ENCODE peak calls at places on chromosome 20, in four cellular contexts. One of them, this sample, is unnamed. For H3K4me1, the result is how much of the 10 kb centered on the place peaks cover.

GRCh38 chr20:5862703-5863039 is 87.7 kb downstream of the TRMT6 start:
- DNase-seq in effector memory CD4-positive, alpha-beta T cell: no peak
- DNase-seq in ascending aorta: no peak
- DNase-seq in mammary epithelial cell: no peak
- DNase-seq in this sample: no peak

GRCh38 chr20:38343107-38343797 is 3.0 kb upstream of the LBP start:
- DNase-seq in effector memory CD4-positive, alpha-beta T cell: no peak
- DNase-seq in ascending aorta: no peak
- DNase-seq in mammary epithelial cell: no peak
- DNase-seq in this sample: peak

GRCh38 chr20:7085448-7085847 is 318.0 kb downstream of the BMP2 start:
- DNase-seq in effector memory CD4-positive, alpha-beta T cell: no peak
- DNase-seq in ascending aorta: no peak
- DNase-seq in mammary epithelial cell: no peak
- DNase-seq in this sample: no peak

GRCh38 chr20:63738687-63739128 is 868 bp upstream of the SLC2A4RG start:
- DNase-seq in effector memory CD4-positive, alpha-beta T cell: no peak
- DNase-seq in ascending aorta: peak
- DNase-seq in mammary epithelial cell: no peak
- DNase-seq in this sample: peak

GRCh38 chr20:2379511-2380229 is 1.0 kb upstream of the TGM6 start:
- DNase-seq in effector memory CD4-positive, alpha-beta T cell: peak
- DNase-seq in ascending aorta: no peak
- DNase-seq in mammary epithelial cell: no peak
- DNase-seq in this sample: no peak

GRCh38 chr20:31494131-31494530 is 19.0 kb downstream of the REM1 start:
- DNase-seq in effector memory CD4-positive, alpha-beta T cell: no peak
- DNase-seq in ascending aorta: no peak
- DNase-seq in mammary epithelial cell: peak
- DNase-seq in this sample: no peak

GRCh38 chr20:51042657-51043247 is 19.8 kb upstream of the KCNG1 start:
- DNase-seq in effector memory CD4-positive, alpha-beta T cell: no peak
- DNase-seq in ascending aorta: no peak
- DNase-seq in mammary epithelial cell: no peak
- DNase-seq in this sample: no peak

GRCh38 chr20:8756410-8756809 is 312.5 kb upstream of the PLCB4 start:
- DNase-seq in effector memory CD4-positive, alpha-beta T cell: no peak
- DNase-seq in ascending aorta: no peak
- DNase-seq in mammary epithelial cell: peak
- DNase-seq in this sample: no peak

GRCh38 chr20:34970193-34971037 is 14.7 kb downstream of the MYH7B start:
- DNase-seq in effector memory CD4-positive, alpha-beta T cell: no peak
- DNase-seq in ascending aorta: no peak
- DNase-seq in mammary epithelial cell: no peak
- DNase-seq in this sample: no peak

GRCh38 chr20:34971038-34971872 is 15.6 kb downstream of the MYH7B start:
- DNase-seq in effector memory CD4-positive, alpha-beta T cell: no peak
- DNase-seq in ascending aorta: no peak
- DNase-seq in mammary epithelial cell: no peak
- DNase-seq in this sample: no peak

GRCh38 chr20:34974246-34974645 is 18.6 kb downstream of the MYH7B start:
- DNase-seq in effector memory CD4-positive, alpha-beta T cell: no peak
- DNase-seq in ascending aorta: no peak
- DNase-seq in mammary epithelial cell: no peak
- DNase-seq in this sample: no peak

GRCh38 chr20:34968020-34968775 is 12.5 kb downstream of the MYH7B start:
- DNase-seq in effector memory CD4-positive, alpha-beta T cell: no peak
- DNase-seq in ascending aorta: no peak
- DNase-seq in mammary epithelial cell: peak
- DNase-seq in this sample: no peak

DNA sequence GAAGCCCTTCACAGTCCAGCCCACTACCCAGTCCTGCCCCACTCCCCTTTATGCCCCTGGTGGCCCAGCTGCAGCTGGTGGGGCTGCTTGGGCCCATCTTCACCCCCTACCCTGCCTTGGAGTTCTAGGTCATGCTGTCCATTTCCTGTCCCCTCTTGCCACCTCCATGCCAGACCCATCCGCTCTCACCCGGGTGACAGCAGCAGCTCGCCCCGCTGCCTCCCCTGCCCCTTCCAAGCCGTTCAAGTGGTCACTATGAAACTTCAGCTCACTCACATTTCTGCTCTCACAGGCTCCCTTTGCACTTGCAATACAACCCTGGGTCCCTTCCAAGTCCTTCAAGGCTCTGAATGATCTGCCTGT is 16.2 kb downstream of the MYH7B start:
- DNase-seq in effector memory CD4-positive, alpha-beta T cell: no peak
- DNase-seq in ascending aorta: no peak
- DNase-seq in mammary epithelial cell: no peak
- DNase-seq in this sample: no peak
- H3K27ac ChIP-seq in effector memory CD4-positive, alpha-beta T cell: no peak
- H3K27ac ChIP-seq in ascending aorta: no peak
- H3K27ac ChIP-seq in mammary epithelial cell: no peak
- H3K27ac ChIP-seq in this sample: no peak

GRCh38 chr20:49344975-49345374 is 67.1 kb upstream of the ZNFX1 start:
- DNase-seq in effector memory CD4-positive, alpha-beta T cell: no peak
- DNase-seq in ascending aorta: peak
- DNase-seq in mammary epithelial cell: peak
- DNase-seq in this sample: no peak
- H3K4me3 ChIP-seq in effector memory CD4-positive, alpha-beta T cell: no peak
- H3K4me3 ChIP-seq in ascending aorta: no peak
- H3K4me3 ChIP-seq in mammary epithelial cell: no peak
- H3K4me3 ChIP-seq in this sample: no peak

GRCh38 chr20:14986026-14986655 is 648.7 kb upstream of the FLRT3 start:
- DNase-seq in effector memory CD4-positive, alpha-beta T cell: no peak
- DNase-seq in ascending aorta: no peak
- DNase-seq in mammary epithelial cell: peak
- DNase-seq in this sample: no peak
- H3K4me1 ChIP-seq in effector memory CD4-positive, alpha-beta T cell: under half
- H3K4me1 ChIP-seq in ascending aorta: under half
- H3K4me1 ChIP-seq in mammary epithelial cell: under half
- H3K4me1 ChIP-seq in this sample: under half

GRCh38 chr20:14780508-14780907 is 443.1 kb upstream of the FLRT3 start:
- DNase-seq in effector memory CD4-positive, alpha-beta T cell: no peak
- DNase-seq in ascending aorta: no peak
- DNase-seq in mammary epithelial cell: peak
- DNase-seq in this sample: no peak

GRCh38 chr20:14785065-14785743 is 447.8 kb upstream of the FLRT3 start:
- DNase-seq in effector memory CD4-positive, alpha-beta T cell: no peak
- DNase-seq in ascending aorta: no peak
- DNase-seq in mammary epithelial cell: no peak
- DNase-seq in this sample: no peak

GRCh38 chr20:14778875-14779274 is 441.5 kb upstream of the FLRT3 start:
- DNase-seq in effector memory CD4-positive, alpha-beta T cell: no peak
- DNase-seq in ascending aorta: no peak
- DNase-seq in mammary epithelial cell: no peak
- DNase-seq in this sample: no peak

GRCh38 chr20:14782731-14783130 is 445.3 kb upstream of the FLRT3 start:
- DNase-seq in effector memory CD4-positive, alpha-beta T cell: no peak
- DNase-seq in ascending aorta: no peak
- DNase-seq in mammary epithelial cell: no peak
- DNase-seq in this sample: no peak

DNA sequence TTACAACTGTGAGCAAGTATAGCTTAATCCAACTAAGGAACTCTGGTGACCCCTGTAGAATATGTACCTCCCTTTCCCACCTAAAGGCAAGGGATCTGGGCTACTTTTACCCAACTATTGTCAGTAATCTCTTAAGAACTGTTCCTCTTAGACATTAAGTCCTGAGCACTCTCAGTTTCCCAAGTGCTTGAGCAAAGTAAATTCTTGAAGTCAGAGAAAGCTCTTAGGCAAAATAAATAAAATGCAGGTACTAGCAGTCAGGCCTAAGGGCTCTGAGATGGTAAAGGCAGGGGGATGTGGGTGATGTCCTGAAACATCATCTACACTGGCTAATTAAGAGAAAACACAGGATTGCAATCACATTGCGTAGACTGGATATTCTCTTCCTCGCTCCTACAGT is 446.4 kb upstream of the FLRT3 start:
- DNase-seq in effector memory CD4-positive, alpha-beta T cell: no peak
- DNase-seq in ascending aorta: no peak
- DNase-seq in mammary epithelial cell: no peak
- DNase-seq in this sample: no peak
- H3K27ac ChIP-seq in effector memory CD4-positive, alpha-beta T cell: no peak
- H3K27ac ChIP-seq in ascending aorta: no peak
- H3K27ac ChIP-seq in mammary epithelial cell: no peak
- H3K27ac ChIP-seq in this sample: no peak

GRCh38 chr20:53220482-53221307 is 248.5 kb downstream of the TSHZ2 start:
- DNase-seq in effector memory CD4-positive, alpha-beta T cell: no peak
- DNase-seq in ascending aorta: no peak
- DNase-seq in mammary epithelial cell: peak
- DNase-seq in this sample: no peak

GRCh38 chr20:53216478-53216855 is 244.3 kb downstream of the TSHZ2 start:
- DNase-seq in effector memory CD4-positive, alpha-beta T cell: no peak
- DNase-seq in ascending aorta: no peak
- DNase-seq in mammary epithelial cell: no peak
- DNase-seq in this sample: no peak

GRCh38 chr20:53215166-53215565 is 243.0 kb downstream of the TSHZ2 start:
- DNase-seq in effector memory CD4-positive, alpha-beta T cell: no peak
- DNase-seq in ascending aorta: no peak
- DNase-seq in mammary epithelial cell: no peak
- DNase-seq in this sample: no peak

GRCh38 chr20:53214392-53214791 is 242.2 kb downstream of the TSHZ2 start:
- DNase-seq in effector memory CD4-positive, alpha-beta T cell: no peak
- DNase-seq in ascending aorta: no peak
- DNase-seq in mammary epithelial cell: no peak
- DNase-seq in this sample: no peak

DNA sequence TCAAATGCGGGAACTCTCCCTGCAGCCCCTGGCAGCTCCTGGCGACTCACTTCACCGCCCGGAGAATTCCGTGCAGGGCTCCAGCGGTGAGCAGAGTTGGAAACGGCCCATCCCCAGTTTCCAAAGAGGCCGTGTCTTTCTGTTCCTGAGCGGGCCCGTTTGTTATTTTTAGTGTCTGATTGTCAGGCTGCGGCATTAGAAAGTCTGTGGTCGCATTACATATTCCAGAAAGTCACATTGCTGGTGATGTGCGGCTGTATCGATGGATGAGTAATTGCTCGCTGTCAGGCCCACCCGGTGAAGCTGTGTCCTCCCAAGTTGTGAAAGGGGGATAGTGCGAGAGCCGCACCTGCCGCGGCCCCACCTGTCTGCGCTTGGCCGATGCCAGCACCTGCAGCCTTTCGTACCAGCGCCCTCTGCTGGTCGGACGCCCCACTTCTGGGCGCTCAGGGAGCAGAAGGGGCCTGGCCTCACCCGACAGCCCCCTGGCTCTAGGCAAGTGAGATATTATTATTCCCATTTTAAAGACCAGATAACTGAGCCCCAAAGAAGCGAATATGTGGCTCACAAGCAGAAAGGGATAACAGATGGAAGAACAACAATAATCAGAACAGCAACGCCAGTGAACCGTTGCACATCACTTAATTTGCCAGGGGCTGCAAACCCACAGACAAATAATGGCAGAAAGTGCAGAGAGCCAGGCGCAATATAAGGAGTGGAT is 244.9 kb downstream of the TSHZ2 start:
- DNase-seq in effector memory CD4-positive, alpha-beta T cell: peak
- DNase-seq in ascending aorta: no peak
- DNase-seq in mammary epithelial cell: peak
- DNase-seq in this sample: peak
- H3K4me3 ChIP-seq in effector memory CD4-positive, alpha-beta T cell: no peak
- H3K4me3 ChIP-seq in ascending aorta: no peak
- H3K4me3 ChIP-seq in mammary epithelial cell: peak
- H3K4me3 ChIP-seq in this sample: no peak

DNA sequence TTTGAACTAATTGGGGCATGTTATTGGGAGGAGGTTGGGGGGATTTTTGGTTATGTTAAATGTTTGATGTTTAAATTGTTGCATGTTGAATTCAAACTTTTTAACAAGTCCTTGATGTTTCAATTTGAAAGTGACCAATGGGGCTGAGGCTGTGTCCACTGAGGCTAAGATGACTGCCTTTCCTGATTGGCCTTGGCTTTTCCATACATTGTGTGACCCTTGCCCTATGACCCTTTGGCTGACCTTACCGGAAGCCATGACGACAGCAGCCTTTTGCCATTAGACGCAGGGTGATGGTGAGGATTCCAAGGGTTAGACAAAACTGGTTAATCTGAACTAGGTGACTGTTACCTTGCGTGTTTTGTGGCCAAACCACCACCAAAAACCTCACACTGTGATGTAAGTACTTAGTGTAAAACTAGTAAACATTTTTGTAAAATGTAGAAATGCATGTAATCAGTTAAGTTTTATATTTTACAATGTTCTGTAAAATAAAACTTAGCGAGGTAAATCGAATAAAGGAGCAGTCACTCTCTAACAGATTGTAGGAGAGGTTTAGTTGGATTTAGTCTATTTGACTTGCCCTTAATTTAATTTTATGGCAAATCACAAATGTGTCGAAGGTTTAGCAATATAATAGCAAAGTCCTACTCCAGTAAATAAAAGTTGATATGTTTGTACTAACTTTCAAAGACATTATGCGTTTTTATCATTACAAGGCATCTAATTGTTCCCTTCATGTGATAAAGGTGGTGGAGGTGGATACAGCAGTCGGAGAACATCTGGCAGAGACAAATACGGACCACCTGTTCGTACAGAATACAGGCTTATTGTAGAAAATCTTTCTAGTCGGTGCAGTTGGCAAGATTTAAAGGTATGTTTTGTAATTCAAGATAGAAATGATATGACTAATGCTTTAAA is 1.6 kb downstream of the SRSF6 start:
- DNase-seq in effector memory CD4-positive, alpha-beta T cell: no peak
- DNase-seq in ascending aorta: peak
- DNase-seq in mammary epithelial cell: peak
- DNase-seq in this sample: no peak
- H3K4me1 ChIP-seq in effector memory CD4-positive, alpha-beta T cell: under half
- H3K4me1 ChIP-seq in ascending aorta: under half
- H3K4me1 ChIP-seq in mammary epithelial cell: under half
- H3K4me1 ChIP-seq in this sample: under half

DNA sequence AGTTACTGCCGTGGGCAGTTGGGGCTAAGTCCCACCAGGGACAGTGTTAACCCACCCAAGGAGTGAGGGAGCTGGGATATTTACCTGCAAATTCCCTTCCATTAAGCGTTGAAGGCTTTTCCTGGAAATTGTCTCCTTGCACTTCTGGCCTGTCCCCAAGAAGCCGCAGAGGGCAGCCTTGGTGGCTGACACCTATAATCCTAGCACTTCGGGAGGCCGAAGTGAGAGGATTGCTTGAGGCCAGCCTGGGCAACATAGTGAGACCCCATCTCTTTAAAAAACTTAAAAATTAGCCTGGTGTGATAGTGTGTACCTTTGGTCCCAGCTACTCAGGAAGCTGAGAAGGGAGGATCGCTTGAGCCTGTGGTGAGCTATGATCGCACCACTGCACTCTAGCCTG is 204.4 kb downstream of the EYA2 start:
- DNase-seq in effector memory CD4-positive, alpha-beta T cell: no peak
- DNase-seq in ascending aorta: no peak
- DNase-seq in mammary epithelial cell: no peak
- DNase-seq in this sample: no peak
- H3K27ac ChIP-seq in effector memory CD4-positive, alpha-beta T cell: no peak
- H3K27ac ChIP-seq in ascending aorta: no peak
- H3K27ac ChIP-seq in mammary epithelial cell: no peak
- H3K27ac ChIP-seq in this sample: no peak

GRCh38 chr20:47785900-47786762 is 850 bp upstream of the SULF2 start:
- DNase-seq in effector memory CD4-positive, alpha-beta T cell: no peak
- DNase-seq in ascending aorta: peak
- DNase-seq in mammary epithelial cell: peak
- DNase-seq in this sample: no peak
- H3K4me3 ChIP-seq in effector memory CD4-positive, alpha-beta T cell: peak
- H3K4me3 ChIP-seq in ascending aorta: peak
- H3K4me3 ChIP-seq in mammary epithelial cell: peak
- H3K4me3 ChIP-seq in this sample: peak